ENCODE peak calls at places on chromosomes 5 and 9, in six cellular contexts. F is neuronal stem cell; X is head of caudate nucleus; D is AG20443; E is activated CD4-positive, alpha-beta T cell treated with anti-CD3 and anti-CD28 coated beads for 48 hours; I is fibroblast of lung. N is an unnamed sample.

GRCh38 chr5:42870882-42871418 is 59.3 kb upstream of the SELENOP start:
- DNase-seq in E (no peak), D (no peak), X (no peak), F (no peak), I (no peak), N (no peak)

GRCh38 chr9:91714020-91714721 is 235.9 kb downstream of the ROR2 start:
- DNase-seq in F (peak), E (peak), X (peak), I (peak), D (peak), N (peak)

GRCh38 chr5:134240421-134240962 is 14.6 kb upstream of the PPP2CA start:
- DNase-seq in E (no peak), F (no peak), D (peak), I (peak), X (peak), N (peak)

GRCh38 chr5:125409496-125410351 is 663.3 kb upstream of the ZNF608 start:
- DNase-seq in I (peak), D (no peak), E (no peak), F (peak), X (no peak), N (peak)

GRCh38 chr9:134491436-134491835 is 150.2 kb upstream of the COL5A1 start:
- DNase-seq in E (no peak), D (no peak), X (no peak), I (no peak), F (no peak), N (no peak)

GRCh38 chr5:143241892-143242291 is 161.6 kb downstream of the NR3C1 start:
- DNase-seq in I (peak), D (no peak), F (no peak), E (no peak), X (no peak), N (peak)

GRCh38 chr5:52983731-52984620 is 5.2 kb upstream of the ITGA2 start:
- DNase-seq in E (no peak), D (no peak), F (no peak), X (no peak), I (no peak), N (peak)

GRCh38 chr5:24167791-24168190 is 477.0 kb downstream of the CDH10 start:
- DNase-seq in F (no peak), X (no peak), D (no peak), E (no peak), I (no peak), N (no peak)

GRCh38 chr5:172090976-172091547 is 84.6 kb upstream of the FBXW11 start:
- DNase-seq in I (no peak), E (no peak), X (no peak), D (no peak), F (no peak), N (no peak)

GRCh38 chr5:143001764-143002351 is 231.7 kb downstream of the ARHGAP26 start:
- DNase-seq in I (peak), D (peak), F (no peak), X (no peak), E (peak), N (peak)

GRCh38 chr9:91417602-91418218 is 5.9 kb downstream of the NFIL3 start:
- DNase-seq in F (no peak), I (peak), D (no peak), E (no peak), X (no peak), N (no peak)

GRCh38 chr5:151684690-151685361 is 1.9 kb downstream of the SPARC start:
- DNase-seq in I (peak), F (peak), E (no peak), D (peak), X (peak), N (peak)

GRCh38 chr5:139997276-139997675 is 45.8 kb downstream of the NRG2 start:
- DNase-seq in F (no peak), E (no peak), D (no peak), X (no peak), I (no peak), N (no peak)

GRCh38 chr9:121569266-121569648 is 69.6 kb upstream of the GGTA1 start:
- DNase-seq in E (no peak), X (no peak), D (no peak), I (no peak), F (no peak), N (no peak)

GRCh38 chr5:67221487-67222242 is 25.1 kb upstream of the CD180 start:
- DNase-seq in D (no peak), E (peak), X (no peak), I (no peak), F (no peak), N (no peak)

GRCh38 chr5:53970510-53970909 is 339.9 kb downstream of the ARL15 start:
- DNase-seq in F (no peak), I (no peak), X (no peak), E (no peak), D (no peak), N (peak)

GRCh38 chr5:65157906-65158603 is 323.7 kb downstream of the ADAMTS6 start:
- DNase-seq in E (no peak), I (no peak), D (no peak), F (no peak), X (no peak), N (no peak)

GRCh38 chr5:66840527-66841013 is 244.4 kb downstream of the MAST4 start:
- DNase-seq in D (no peak), E (peak), X (no peak), I (no peak), F (no peak), N (no peak)

GRCh38 chr9:130681769-130682489 is 11.7 kb upstream of the EXOSC2 start:
- DNase-seq in E (no peak), X (no peak), D (no peak), F (no peak), I (no peak), N (no peak)

GRCh38 chr5:35087971-35088370 is 40.2 kb upstream of the AGXT2 start:
- DNase-seq in D (peak), I (peak), F (no peak), E (no peak), X (no peak), N (peak)

GRCh38 chr9:14348241-14349140 is 34.5 kb upstream of the NFIB start:
- DNase-seq in F (peak), E (no peak), I (peak), X (peak), D (peak), N (no peak)

GRCh38 chr5:122093861-122094650 is 16.0 kb upstream of the LOX start:
- DNase-seq in E (no peak), I (no peak), F (no peak), X (no peak), D (peak), N (peak)

GRCh38 chr9:96015876-96016686 is 140.6 kb downstream of the ERCC6L2 start:
- DNase-seq in D (no peak), E (peak), F (no peak), X (no peak), I (no peak), N (peak)

GRCh38 chr5:149371296-149371962 is 7.7 kb downstream of the IL17B start:
- DNase-seq in E (peak), X (peak), D (peak), I (peak), F (peak), N (peak)